ENCODE peak calls at places on chromosomes 11 and 22, in six cellular contexts. One of them, this sample, is unnamed.

GRCh38 chr11:8709002-8709672 is 26.5 kb downstream of the RPL27A start:
- DNase-seq in A549: no peak
- DNase-seq in IMR-90: peak; percentile 95
- DNase-seq in GM12878: no peak
- DNase-seq in H1: no peak
- DNase-seq in K562: no peak
- DNase-seq in this sample: no peak

GRCh38 chr11:133041928-133042890 is 490.1 kb downstream of the OPCML start:
- DNase-seq in A549: no peak
- DNase-seq in GM12878: no peak
- DNase-seq in H1: no peak
- DNase-seq in IMR-90: no peak
- DNase-seq in K562: no peak
- DNase-seq in this sample: no peak

GRCh38 chr11:128451651-128452470 is 135.5 kb downstream of the ETS1 start:
- DNase-seq in A549: no peak
- DNase-seq in K562: no peak
- DNase-seq in GM12878: no peak
- DNase-seq in H1: no peak
- DNase-seq in IMR-90: peak; percentile 57
- DNase-seq in this sample: no peak

GRCh38 chr11:68948948-68949347 is 31.8 kb downstream of the MRGPRD start:
- DNase-seq in H1: no peak
- DNase-seq in K562: no peak
- DNase-seq in A549: no peak
- DNase-seq in GM12878: no peak
- DNase-seq in IMR-90: no peak
- DNase-seq in this sample: no peak

GRCh38 chr11:2204361-2205213 is 33.0 kb upstream of the TH start:
- DNase-seq in A549: no peak
- DNase-seq in K562: no peak
- DNase-seq in H1: peak; percentile 44
- DNase-seq in IMR-90: no peak
- DNase-seq in GM12878: no peak
- DNase-seq in this sample: no peak

GRCh38 chr11:102849319-102849718 is 5.9 kb upstream of the MMP3 start:
- DNase-seq in K562: no peak
- DNase-seq in H1: no peak
- DNase-seq in IMR-90: peak; percentile 45
- DNase-seq in A549: no peak
- DNase-seq in GM12878: no peak
- DNase-seq in this sample: no peak

GRCh38 chr11:93940395-93940794 is 80.8 kb upstream of the HEPHL1 start:
- DNase-seq in A549: no peak
- DNase-seq in H1: no peak
- DNase-seq in IMR-90: no peak
- DNase-seq in GM12878: no peak
- DNase-seq in K562: no peak
- DNase-seq in this sample: no peak

GRCh38 chr22:23632178-23632577 is at the start of gene DRICH1:
- DNase-seq in K562: no peak
- DNase-seq in GM12878: no peak
- DNase-seq in A549: no peak
- DNase-seq in H1: no peak
- DNase-seq in IMR-90: no peak
- DNase-seq in this sample: no peak

GRCh38 chr22:30821863-30822215 is 127.2 kb downstream of the OSBP2 start:
- DNase-seq in H1: no peak
- DNase-seq in K562: no peak
- DNase-seq in GM12878: no peak
- DNase-seq in IMR-90: no peak
- DNase-seq in A549: no peak
- DNase-seq in this sample: no peak

GRCh38 chr11:29184939-29185890 is 831.6 kb downstream of the KCNA4 start:
- DNase-seq in IMR-90: peak; percentile 98
- DNase-seq in K562: no peak
- DNase-seq in A549: no peak
- DNase-seq in H1: no peak
- DNase-seq in GM12878: no peak
- DNase-seq in this sample: no peak

GRCh38 chr11:88175707-88176066 is 444 bp upstream of the RAB38 start:
- DNase-seq in K562: no peak
- DNase-seq in A549: no peak
- DNase-seq in IMR-90: peak; percentile 7
- DNase-seq in H1: no peak
- DNase-seq in GM12878: no peak
- DNase-seq in this sample: no peak

GRCh38 chr11:79371152-79371551 is 69.7 kb downstream of the TENM4 start:
- DNase-seq in IMR-90: no peak
- DNase-seq in GM12878: no peak
- DNase-seq in H1: no peak
- DNase-seq in A549: no peak
- DNase-seq in K562: no peak
- DNase-seq in this sample: no peak

GRCh38 chr22:30968015-30968923 is at the start of gene MORC2:
- DNase-seq in K562: peak; percentile 59
- DNase-seq in A549: peak; percentile 27
- DNase-seq in GM12878: no peak
- DNase-seq in IMR-90: peak; percentile 15
- DNase-seq in H1: no peak
- DNase-seq in this sample: no peak

GRCh38 chr11:62602141-62603071 is 741 bp upstream of the MTA2 start:
- DNase-seq in A549: no peak
- DNase-seq in K562: peak; percentile 86
- DNase-seq in H1: peak; percentile 77
- DNase-seq in GM12878: no peak
- DNase-seq in IMR-90: peak; percentile 46
- DNase-seq in this sample: no peak

GRCh38 chr22:17875631-17876030 is 101.4 kb upstream of the BID start:
- DNase-seq in GM12878: no peak
- DNase-seq in H1: no peak
- DNase-seq in K562: no peak
- DNase-seq in A549: no peak
- DNase-seq in IMR-90: no peak
- DNase-seq in this sample: no peak

GRCh38 chr22:20392983-20393704 is 807 bp upstream of the ZNF74 start:
- DNase-seq in A549: no peak
- DNase-seq in GM12878: no peak
- DNase-seq in K562: peak; percentile 35
- DNase-seq in H1: no peak
- DNase-seq in IMR-90: no peak
- DNase-seq in this sample: no peak

GRCh38 chr11:20111871-20112270 is 48.4 kb downstream of the DBX1 start:
- DNase-seq in H1: no peak
- DNase-seq in K562: no peak
- DNase-seq in IMR-90: no peak
- DNase-seq in GM12878: no peak
- DNase-seq in A549: no peak
- DNase-seq in this sample: no peak

GRCh38 chr22:23591203-23591791 is 11.2 kb upstream of the IGLL1 start:
- DNase-seq in H1: peak; percentile 93
- DNase-seq in GM12878: no peak
- DNase-seq in IMR-90: peak; percentile 54
- DNase-seq in A549: peak; percentile 38
- DNase-seq in K562: peak; percentile 67
- DNase-seq in this sample: peak; percentile 51

GRCh38 chr11:35214181-35214770 is 75.3 kb downstream of the CD44 start:
- DNase-seq in IMR-90: no peak
- DNase-seq in GM12878: no peak
- DNase-seq in A549: no peak
- DNase-seq in K562: no peak
- DNase-seq in H1: no peak
- DNase-seq in this sample: no peak

GRCh38 chr11:27255447-27255828 is 107.6 kb downstream of the CCDC34 start:
- DNase-seq in GM12878: no peak
- DNase-seq in K562: no peak
- DNase-seq in A549: no peak
- DNase-seq in IMR-90: peak; percentile 83
- DNase-seq in H1: no peak
- DNase-seq in this sample: no peak

GRCh38 chr11:133660202-133660568 is 127.9 kb upstream of the OPCML start:
- DNase-seq in H1: no peak
- DNase-seq in GM12878: no peak
- DNase-seq in K562: no peak
- DNase-seq in IMR-90: no peak
- DNase-seq in A549: no peak
- DNase-seq in this sample: no peak

GRCh38 chr11:46361283-46362145 is 14.3 kb downstream of the DGKZ start:
- DNase-seq in K562: peak; percentile 50
- DNase-seq in GM12878: peak; percentile 44
- DNase-seq in A549: no peak
- DNase-seq in IMR-90: peak; percentile 72
- DNase-seq in H1: no peak
- DNase-seq in this sample: no peak

GRCh38 chr11:65501530-65502273 is 2.9 kb downstream of the MALAT1 start:
- DNase-seq in GM12878: no peak
- DNase-seq in IMR-90: peak; percentile 56
- DNase-seq in K562: peak; percentile 7
- DNase-seq in H1: no peak
- DNase-seq in A549: no peak
- DNase-seq in this sample: no peak

GRCh38 chr11:65498977-65499712 is at the start of gene MALAT1:
- DNase-seq in IMR-90: peak; percentile 94
- DNase-seq in A549: no peak
- DNase-seq in K562: peak; percentile 67
- DNase-seq in GM12878: peak; percentile 82
- DNase-seq in H1: peak; percentile 99
- DNase-seq in this sample: peak; percentile 91

GRCh38 chr11:65501005-65501529 is 2.2 kb downstream of the MALAT1 start:
- DNase-seq in K562: peak; percentile 12
- DNase-seq in A549: no peak
- DNase-seq in H1: no peak
- DNase-seq in IMR-90: peak; percentile 42
- DNase-seq in GM12878: no peak
- DNase-seq in this sample: no peak

GRCh38 chr11:65499713-65500261 is 942 bp downstream of the MALAT1 start:
- DNase-seq in IMR-90: no peak
- DNase-seq in K562: no peak
- DNase-seq in H1: no peak
- DNase-seq in A549: no peak
- DNase-seq in GM12878: no peak
- DNase-seq in this sample: no peak

GRCh38 chr11:65500262-65501004 is 1.6 kb downstream of the MALAT1 start:
- DNase-seq in IMR-90: peak; percentile 58
- DNase-seq in A549: no peak
- DNase-seq in K562: peak; percentile 9
- DNase-seq in H1: no peak
- DNase-seq in GM12878: no peak
- DNase-seq in this sample: no peak
- TF ChIP-seq RAD21 in IMR-90: no peak
- TF ChIP-seq RAD21 in A549: no peak
- TF ChIP-seq RAD21 in K562: no peak
- TF ChIP-seq RAD21 in H1: no peak
- TF ChIP-seq RAD21 in GM12878: no peak
- TF ChIP-seq RAD21 in this sample: no peak

DNA sequence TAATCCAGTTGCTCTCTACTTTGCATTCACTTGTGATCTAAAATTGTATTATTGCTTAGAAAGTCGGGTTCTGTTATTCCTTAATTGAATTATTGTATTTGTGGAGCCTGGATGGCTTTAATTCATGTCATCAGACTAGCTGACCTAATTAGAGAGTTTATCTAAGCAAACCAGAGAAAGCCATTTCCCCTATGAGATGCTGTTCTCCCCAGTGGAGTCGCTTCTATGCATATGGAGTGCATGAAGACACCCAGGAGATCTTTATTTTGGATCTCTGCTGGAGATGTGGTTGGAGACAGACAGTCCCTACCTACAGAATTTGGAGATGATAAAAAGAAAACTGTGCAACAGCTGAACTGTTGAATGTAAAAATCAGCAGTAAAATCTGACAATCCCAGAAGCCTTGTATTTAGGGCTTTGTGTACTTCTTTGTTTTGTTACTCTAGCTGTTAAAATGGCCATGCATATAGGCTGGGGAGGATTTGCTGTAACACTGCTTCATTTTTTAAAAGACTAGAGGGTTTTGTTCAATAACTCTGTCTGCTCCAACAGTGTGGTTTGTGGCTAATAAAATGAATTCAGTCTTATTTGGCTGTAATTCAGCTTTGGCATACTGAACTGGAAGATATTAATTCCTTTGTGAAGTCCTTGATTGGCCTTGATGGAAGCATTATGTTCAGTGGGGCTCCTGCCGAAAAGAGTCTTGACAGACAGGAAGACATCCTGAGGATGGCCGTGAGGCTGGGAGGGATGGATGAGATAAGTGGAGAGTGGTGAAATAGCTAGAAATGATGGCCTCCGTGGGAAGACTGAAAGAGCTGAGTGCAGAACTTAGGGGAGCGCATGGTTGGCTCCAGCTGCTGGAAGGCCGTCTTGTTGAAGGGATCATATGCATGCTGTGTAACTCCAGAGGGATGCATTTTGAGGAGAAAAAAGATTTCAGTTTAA is 45.0 kb upstream of the MYO18B start:
- DNase-seq in A549: no peak
- DNase-seq in IMR-90: no peak
- DNase-seq in GM12878: no peak
- DNase-seq in H1: no peak
- DNase-seq in K562: no peak
- DNase-seq in this sample: no peak
- TF ChIP-seq RAD21 in A549: no peak
- TF ChIP-seq RAD21 in IMR-90: no peak
- TF ChIP-seq RAD21 in GM12878: no peak
- TF ChIP-seq RAD21 in H1: no peak
- TF ChIP-seq RAD21 in K562: no peak
- TF ChIP-seq RAD21 in this sample: no peak

GRCh38 chr11:61516191-61516590 is 7.6 kb downstream of the LRRC10B start:
- DNase-seq in IMR-90: no peak
- DNase-seq in H1: peak; percentile 82
- DNase-seq in GM12878: no peak
- DNase-seq in A549: no peak
- DNase-seq in K562: peak; percentile 64
- DNase-seq in this sample: no peak
- TF ChIP-seq RAD21 in IMR-90: no peak
- TF ChIP-seq RAD21 in H1: no peak
- TF ChIP-seq RAD21 in GM12878: no peak
- TF ChIP-seq RAD21 in A549: no peak
- TF ChIP-seq RAD21 in K562: no peak
- TF ChIP-seq RAD21 in this sample: no peak

DNA sequence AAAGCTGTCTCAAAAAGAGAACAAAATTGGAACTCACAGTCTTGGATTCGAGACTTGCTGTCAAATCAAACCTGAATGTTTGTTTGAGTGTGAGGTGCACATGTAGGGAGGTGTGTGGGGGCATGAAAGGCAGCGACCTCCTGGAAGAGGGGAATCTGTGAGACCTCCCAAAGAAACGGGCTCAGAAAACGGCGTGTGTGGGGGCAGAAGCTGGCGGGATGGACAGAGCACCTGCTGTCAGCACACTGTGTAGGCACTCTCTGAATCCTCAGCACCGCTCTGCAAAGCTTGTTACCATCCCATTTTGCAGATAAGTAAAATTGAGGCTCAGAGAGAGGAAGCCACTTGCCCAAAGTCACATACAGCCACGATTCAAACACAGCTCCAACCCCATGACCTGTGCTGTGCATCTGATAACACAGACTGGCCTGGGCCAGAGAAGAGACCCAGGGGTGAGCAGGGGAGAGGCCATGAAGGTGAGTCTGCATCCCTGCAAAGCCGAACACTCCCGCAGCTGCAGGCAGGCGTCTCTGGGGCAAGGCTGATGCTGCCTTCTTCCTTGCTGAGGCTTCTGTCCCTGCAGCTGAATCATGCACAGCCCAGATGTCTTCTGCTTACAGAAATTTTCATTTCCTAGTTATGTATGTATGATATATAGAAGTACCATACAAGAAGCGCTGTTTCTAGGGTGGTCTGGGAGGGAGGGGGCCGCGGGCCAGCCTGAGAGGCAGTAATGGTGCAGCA is 67.2 kb upstream of the SHISAL1 start:
- DNase-seq in GM12878: no peak
- DNase-seq in IMR-90: no peak
- DNase-seq in H1: no peak
- DNase-seq in A549: no peak
- DNase-seq in K562: no peak
- DNase-seq in this sample: no peak
- TF ChIP-seq RAD21 in GM12878: no peak
- TF ChIP-seq RAD21 in IMR-90: no peak
- TF ChIP-seq RAD21 in H1: no peak
- TF ChIP-seq RAD21 in A549: no peak
- TF ChIP-seq RAD21 in K562: no peak
- TF ChIP-seq RAD21 in this sample: no peak

This sample was measured in HCT116.